ENCODE peak calls at places on chromosomes 3 and 15, in four cellular contexts. One of them, this sample, is unnamed.

GRCh38 chr3:104763007-104763406 is 603.7 kb upstream of the ALCAM start:
- DNase-seq in K562: no peak
- DNase-seq in HCT116: no peak
- DNase-seq in HepG2: no peak
- DNase-seq in this sample: no peak

GRCh38 chr3:57756528-57757401 is 656 bp downstream of the SLMAP start:
- DNase-seq in K562: peak; percentile 35
- DNase-seq in HepG2: peak; percentile 40
- DNase-seq in HCT116: no peak
- DNase-seq in this sample: no peak

GRCh38 chr3:107065094-107065861 is 312.0 kb upstream of the CCDC54 start:
- DNase-seq in HCT116: no peak
- DNase-seq in K562: no peak
- DNase-seq in HepG2: no peak
- DNase-seq in this sample: no peak

GRCh38 chr15:94259863-94260262 is 28.5 kb downstream of the MCTP2 start:
- DNase-seq in HepG2: no peak
- DNase-seq in K562: no peak
- DNase-seq in HCT116: no peak
- DNase-seq in this sample: no peak

GRCh38 chr15:48603123-48603500 is 42.4 kb downstream of the FBN1 start:
- DNase-seq in HCT116: no peak
- DNase-seq in HepG2: no peak
- DNase-seq in K562: no peak
- DNase-seq in this sample: no peak

GRCh38 chr3:139940622-139941021 is 5.6 kb downstream of the CLSTN2 start:
- DNase-seq in HCT116: no peak
- DNase-seq in K562: no peak
- DNase-seq in HepG2: peak; percentile 56
- DNase-seq in this sample: no peak

GRCh38 chr15:71115567-71116351 is 488 bp downstream of the THSD4 start:
- DNase-seq in K562: no peak
- DNase-seq in HCT116: no peak
- DNase-seq in HepG2: no peak
- DNase-seq in this sample: no peak

GRCh38 chr3:156551746-156552145 is 3.2 kb downstream of the SSR3 start:
- DNase-seq in HepG2: no peak
- DNase-seq in HCT116: no peak
- DNase-seq in K562: no peak
- DNase-seq in this sample: no peak

GRCh38 chr3:52019352-52020080 is 23.8 kb upstream of the RPL29 start:
- DNase-seq in K562: no peak
- DNase-seq in HepG2: no peak
- DNase-seq in HCT116: no peak
- DNase-seq in this sample: no peak

GRCh38 chr3:24154751-24155150 is 209.7 kb downstream of the NR1D2 start:
- DNase-seq in HepG2: no peak
- DNase-seq in HCT116: no peak
- DNase-seq in K562: no peak
- DNase-seq in this sample: no peak

GRCh38 chr3:99871231-99871898 is 53.7 kb downstream of the CMSS1 start:
- DNase-seq in HCT116: no peak
- DNase-seq in HepG2: no peak
- DNase-seq in K562: no peak
- DNase-seq in this sample: no peak

GRCh38 chr3:36362973-36363372 is 17.3 kb upstream of the STAC start:
- DNase-seq in HCT116: peak; percentile 18
- DNase-seq in K562: no peak
- DNase-seq in HepG2: peak; percentile 70
- DNase-seq in this sample: peak; percentile 76

GRCh38 chr15:72169236-72169920 is 28.2 kb downstream of the GRAMD2A start:
- DNase-seq in K562: no peak
- DNase-seq in HCT116: no peak
- DNase-seq in HepG2: no peak
- DNase-seq in this sample: no peak

GRCh38 chr3:126677862-126678549 is 23.1 kb upstream of the TXNRD3 start:
- DNase-seq in HCT116: no peak
- DNase-seq in K562: no peak
- DNase-seq in HepG2: no peak
- DNase-seq in this sample: no peak

GRCh38 chr3:124391774-124392173 is 338.5 kb upstream of the UMPS start:
- DNase-seq in K562: no peak
- DNase-seq in HCT116: no peak
- DNase-seq in HepG2: no peak
- DNase-seq in this sample: no peak

GRCh38 chr15:100030586-100031249 is 297.5 kb upstream of the LYSMD4 start:
- DNase-seq in HCT116: no peak
- DNase-seq in K562: no peak
- DNase-seq in HepG2: no peak
- DNase-seq in this sample: no peak

GRCh38 chr3:16140116-16140893 is 34.2 kb upstream of the GALNT15 start:
- DNase-seq in HCT116: no peak
- DNase-seq in HepG2: no peak
- DNase-seq in K562: no peak
- DNase-seq in this sample: no peak

GRCh38 chr3:119322021-119322522 is 27.9 kb downstream of the ARHGAP31 start:
- DNase-seq in HCT116: no peak
- DNase-seq in HepG2: no peak
- DNase-seq in K562: no peak
- DNase-seq in this sample: no peak

GRCh38 chr3:123773681-123774431 is 110.3 kb downstream of the MYLK start:
- DNase-seq in HepG2: no peak
- DNase-seq in K562: no peak
- DNase-seq in HCT116: no peak
- DNase-seq in this sample: no peak

GRCh38 chr15:87575896-87576295 is 680.6 kb downstream of the NTRK3 start:
- DNase-seq in K562: no peak
- DNase-seq in HCT116: no peak
- DNase-seq in HepG2: no peak
- DNase-seq in this sample: no peak

GRCh38 chr15:83848315-83849050 is 194.6 kb downstream of the ADAMTSL3 start:
- DNase-seq in HepG2: no peak
- DNase-seq in HCT116: no peak
- DNase-seq in K562: no peak
- DNase-seq in this sample: no peak

GRCh38 chr15:88605507-88606436 is 15.4 kb upstream of the AEN start:
- DNase-seq in HCT116: no peak
- DNase-seq in K562: peak; percentile 64
- DNase-seq in HepG2: no peak
- DNase-seq in this sample: no peak

GRCh38 chr3:116470589-116470988 is 25.3 kb upstream of the LSAMP start:
- DNase-seq in HepG2: no peak
- DNase-seq in HCT116: no peak
- DNase-seq in K562: no peak
- DNase-seq in this sample: no peak

GRCh38 chr3:127740136-127740915 is 67.6 kb downstream of the ABTB1 start:
- DNase-seq in K562: no peak
- DNase-seq in HCT116: no peak
- DNase-seq in HepG2: no peak
- DNase-seq in this sample: no peak

GRCh38 chr15:35697549-35698299 is 151.8 kb upstream of the DPH6 start:
- DNase-seq in HCT116: no peak
- DNase-seq in HepG2: no peak
- DNase-seq in K562: no peak
- DNase-seq in this sample: no peak

GRCh38 chr3:55735976-55736375 is 248.9 kb upstream of the WNT5A start:
- DNase-seq in K562: no peak
- DNase-seq in HepG2: no peak
- DNase-seq in HCT116: no peak
- DNase-seq in this sample: no peak

GRCh38 chr3:165193392-165194268 is 2.6 kb downstream of the SLITRK3 start:
- DNase-seq in HCT116: no peak
- DNase-seq in HepG2: no peak
- DNase-seq in K562: no peak
- DNase-seq in this sample: no peak

GRCh38 chr3:107897471-107898180 is 193.2 kb downstream of the CD47 start:
- DNase-seq in HepG2: no peak
- DNase-seq in K562: no peak
- DNase-seq in HCT116: no peak
- DNase-seq in this sample: no peak

GRCh38 chr15:60462027-60462426 is 16.9 kb downstream of the ICE2 start:
- DNase-seq in HepG2: no peak
- DNase-seq in K562: no peak
- DNase-seq in HCT116: no peak
- DNase-seq in this sample: no peak

GRCh38 chr15:57780461-57780860 is 73.9 kb downstream of the POLR2M start:
- DNase-seq in K562: no peak
- DNase-seq in HepG2: no peak
- DNase-seq in HCT116: no peak
- DNase-seq in this sample: no peak

GRCh38 chr15:57782731-57783130 is 76.2 kb downstream of the POLR2M start:
- DNase-seq in HepG2: no peak
- DNase-seq in K562: no peak
- DNase-seq in HCT116: no peak
- DNase-seq in this sample: no peak

GRCh38 chr15:57785959-57786358 is 79.4 kb downstream of the POLR2M start:
- DNase-seq in HepG2: no peak
- DNase-seq in K562: no peak
- DNase-seq in HCT116: no peak
- DNase-seq in this sample: no peak

GRCh38 chr15:57785039-57785438 is 78.5 kb downstream of the POLR2M start:
- DNase-seq in K562: no peak
- DNase-seq in HCT116: no peak
- DNase-seq in HepG2: no peak
- DNase-seq in this sample: no peak

GRCh38 chr15:57784081-57784488 is 77.6 kb downstream of the POLR2M start:
- DNase-seq in HCT116: no peak
- DNase-seq in HepG2: no peak
- DNase-seq in K562: no peak
- DNase-seq in this sample: no peak
- TF ChIP-seq TCF7L2 in HCT116: no peak
- TF ChIP-seq TCF7L2 in HepG2: no peak
- TF ChIP-seq TCF7L2 in K562: no peak
- TF ChIP-seq TCF7L2 in this sample: no peak

GRCh38 chr3:182793663-182794454 is 555 bp downstream of the ATP11B start:
- DNase-seq in HCT116: no peak
- DNase-seq in K562: peak; percentile 67
- DNase-seq in HepG2: peak; percentile 3
- DNase-seq in this sample: peak; percentile 35

GRCh38 chr3:182787302-182788036 is 5.8 kb upstream of the ATP11B start:
- DNase-seq in K562: peak; percentile 37
- DNase-seq in HCT116: no peak
- DNase-seq in HepG2: no peak
- DNase-seq in this sample: no peak

GRCh38 chr3:182792901-182793662 is at the start of gene ATP11B:
- DNase-seq in K562: peak; percentile 95
- DNase-seq in HCT116: peak; percentile 18
- DNase-seq in HepG2: peak; percentile 32
- DNase-seq in this sample: peak; percentile 38

GRCh38 chr3:182789371-182789770 is 3.9 kb upstream of the ATP11B start:
- DNase-seq in K562: no peak
- DNase-seq in HCT116: no peak
- DNase-seq in HepG2: no peak
- DNase-seq in this sample: no peak

DNA sequence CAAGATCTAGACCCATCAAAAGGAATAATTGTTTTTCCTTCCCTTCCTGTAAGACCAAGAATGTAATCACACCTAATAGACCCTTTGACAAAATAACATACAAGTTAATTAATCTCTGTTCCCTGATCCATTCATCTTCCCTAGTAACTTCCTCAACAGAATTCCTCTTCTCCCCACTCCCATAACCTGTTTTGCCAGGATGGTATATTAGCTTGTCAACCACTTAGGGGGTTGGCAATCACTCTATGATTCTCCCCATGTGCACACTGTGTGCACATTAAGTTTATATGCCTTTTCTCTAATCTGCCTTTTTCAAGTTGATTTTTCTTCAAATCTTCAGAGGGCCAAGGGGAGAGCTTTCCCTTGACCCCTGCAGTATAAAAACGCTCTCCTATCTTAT is 2.7 kb upstream of the ATP11B start:
- DNase-seq in HepG2: no peak
- DNase-seq in HCT116: no peak
- DNase-seq in K562: no peak
- DNase-seq in this sample: no peak
- TF ChIP-seq CTCF in HepG2: no peak
- TF ChIP-seq CTCF in HCT116: no peak
- TF ChIP-seq CTCF in K562: no peak
- TF ChIP-seq CTCF in this sample: no peak

DNA sequence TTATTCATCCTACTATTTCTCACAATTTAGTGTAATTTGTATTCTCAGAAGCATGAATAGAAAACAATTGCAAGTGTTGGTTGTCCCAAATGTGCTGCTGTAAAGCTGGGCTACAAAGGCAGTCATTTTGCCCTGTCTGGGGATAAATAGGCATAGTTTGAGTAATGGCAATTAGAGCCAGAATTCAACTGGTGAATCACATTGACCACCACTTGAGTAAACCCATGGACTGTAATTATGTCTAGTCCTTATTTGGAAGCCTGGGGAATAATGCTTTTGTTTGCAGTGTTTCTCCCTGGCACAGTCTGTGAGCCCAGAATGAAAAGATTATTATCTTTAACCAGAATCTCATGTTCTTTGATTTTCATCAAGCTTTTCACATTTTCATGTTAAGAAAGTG is 30.5 kb upstream of the CHL1 start:
- DNase-seq in HCT116: no peak
- DNase-seq in K562: no peak
- DNase-seq in HepG2: no peak
- DNase-seq in this sample: no peak
- H3K9me3 ChIP-seq in HCT116: peaks cover 3% of the 10 kb centered on the region
- H3K9me3 ChIP-seq in K562: peaks cover 3% of the 10 kb centered on the region
- H3K9me3 ChIP-seq in HepG2: peaks cover 26% of the 10 kb centered on the region
- H3K9me3 ChIP-seq in this sample: no peaks in the 10 kb centered on the region

GRCh38 chr3:193771736-193772135 is 178.7 kb downstream of the OPA1 start:
- DNase-seq in HCT116: no peak
- DNase-seq in K562: no peak
- DNase-seq in HepG2: no peak
- DNase-seq in this sample: no peak
- TF ChIP-seq TCF7L2 in HCT116: no peak
- TF ChIP-seq TCF7L2 in K562: no peak
- TF ChIP-seq TCF7L2 in HepG2: no peak
- TF ChIP-seq TCF7L2 in this sample: no peak

GRCh38 chr15:63504979-63505841 is 817 bp downstream of the USP3 start:
- DNase-seq in HCT116: no peak
- DNase-seq in HepG2: peak; percentile 64
- DNase-seq in K562: peak; percentile 44
- DNase-seq in this sample: no peak
- TF ChIP-seq CTCF in HCT116: peak; percentile 35
- TF ChIP-seq CTCF in HepG2: peak; percentile 24
- TF ChIP-seq CTCF in K562: peak; percentile 36
- TF ChIP-seq CTCF in this sample: peak; percentile 48

GRCh38 chr15:25233766-25234350 is 205.0 kb downstream of the UBE3A start:
- DNase-seq in HepG2: no peak
- DNase-seq in K562: no peak
- DNase-seq in HCT116: no peak
- DNase-seq in this sample: no peak
- H3K9me3 ChIP-seq in HepG2: peaks cover 100% of the 10 kb centered on the region
- H3K9me3 ChIP-seq in K562: no peaks in the 10 kb centered on the region
- H3K9me3 ChIP-seq in HCT116: peaks cover 4% of the 10 kb centered on the region
- H3K9me3 ChIP-seq in this sample: no peaks in the 10 kb centered on the region